ENCODE peak calls at places on chromosomes 5 and 9, in six cellular contexts. O is mammary epithelial cell, G is thyroid gland, S is H1, C is hepatocyte, X is kidney. F is an unnamed sample.

GRCh38 chr9:129401623-129402340 is 219.1 kb downstream of the C9orf50 start:
- DNase-seq in C (no peak), S (no peak), X (peak; percentile 90), G (peak; percentile 41), O (no peak), F (no peak)

GRCh38 chr9:134385873-134386370 is 59.7 kb downstream of the RXRA start:
- DNase-seq in O (no peak), S (no peak), X (no peak), C (no peak), G (no peak), F (no peak)

GRCh38 chr5:141557681-141558136 is 61.1 kb downstream of the DIAPH1 start:
- DNase-seq in C (peak; percentile 89), S (peak; percentile 82), X (peak; percentile 90), O (peak; percentile 99), G (peak; percentile 81), F (peak; percentile 96)

GRCh38 chr9:129570450-129571297 is 50.2 kb downstream of the C9orf50 start:
- DNase-seq in O (peak; percentile 53), C (peak; percentile 61), S (no peak), G (peak; percentile 73), X (peak; percentile 85), F (peak; percentile 76)

GRCh38 chr5:151081426-151082273 is 816 bp upstream of the TNIP1 start:
- DNase-seq in S (no peak), X (no peak), O (no peak), C (peak; percentile 86), G (no peak), F (peak; percentile 50)

GRCh38 chr9:34568133-34568532 is 21.4 kb downstream of the CNTFR start:
- DNase-seq in C (no peak), O (no peak), G (peak; percentile 36), X (peak; percentile 43), S (no peak), F (no peak)

GRCh38 chr5:160188151-160188967 is 40.9 kb upstream of the FABP6 start:
- DNase-seq in X (peak; percentile 86), S (no peak), C (peak; percentile 86), G (peak; percentile 21), O (no peak), F (peak; percentile 78)

GRCh38 chr5:14445581-14446290 is 135.9 kb upstream of the OTULINL start:
- DNase-seq in G (no peak), C (no peak), X (no peak), O (peak; percentile 31), S (peak; percentile 54), F (peak; percentile 48)

GRCh38 chr5:1914471-1914870 is 31.7 kb upstream of the IRX4 start:
- DNase-seq in O (no peak), X (no peak), S (no peak), G (no peak), C (no peak), F (no peak)

GRCh38 chr5:142830241-142831018 is 60.3 kb downstream of the ARHGAP26 start:
- DNase-seq in O (no peak), S (no peak), G (no peak), X (no peak), C (no peak), F (peak; percentile 94)

GRCh38 chr5:167633931-167634341 is 657.5 kb upstream of the WWC1 start:
- DNase-seq in S (no peak), X (no peak), G (no peak), O (peak; percentile 70), C (no peak), F (peak; percentile 83)

GRCh38 chr5:54869691-54870090 is 115.7 kb downstream of the ESM1 start:
- DNase-seq in C (no peak), O (no peak), G (no peak), X (no peak), S (no peak), F (no peak)

GRCh38 chr9:14987858-14988257 is 77.6 kb upstream of the FREM1 start:
- DNase-seq in G (no peak), S (no peak), X (no peak), O (no peak), C (no peak), F (no peak)

GRCh38 chr5:166710275-166710674 is 1581.2 kb upstream of the WWC1 start:
- DNase-seq in G (no peak), O (no peak), X (no peak), S (no peak), C (peak; percentile 44), F (no peak)

GRCh38 chr9:98603821-98604383 is 104.8 kb downstream of the GABBR2 start:
- DNase-seq in G (peak; percentile 76), S (no peak), O (peak; percentile 16), X (no peak), C (no peak), F (no peak)

GRCh38 chr9:136107155-136107952 is 11.3 kb downstream of the TMEM250 start:
- DNase-seq in O (no peak), G (no peak), S (no peak), C (no peak), X (no peak), F (no peak)

GRCh38 chr9:3045153-3045552 is 201.3 kb upstream of the PUM3 start:
- DNase-seq in X (no peak), C (no peak), G (no peak), S (no peak), O (no peak), F (no peak)

GRCh38 chr5:133041910-133042309 is 9.9 kb upstream of the HSPA4 start:
- DNase-seq in S (no peak), O (peak; percentile 55), G (no peak), C (no peak), X (no peak), F (peak; percentile 36)

GRCh38 chr5:154782326-154782725 is 27.1 kb downstream of the LARP1 start:
- DNase-seq in X (no peak), S (no peak), G (no peak), C (no peak), O (no peak), F (no peak)

GRCh38 chr9:123121457-123121856 is 88.0 kb downstream of the GPR21 start:
- DNase-seq in G (no peak), C (no peak), O (no peak), X (no peak), S (no peak), F (no peak)

GRCh38 chr5:93062548-93062947 is 518.5 kb downstream of the NR2F1-AS1 start:
- DNase-seq in G (no peak), S (no peak), X (no peak), O (no peak), C (no peak), F (no peak)

GRCh38 chr5:160187091-160187490 is 42.2 kb upstream of the FABP6 start:
- DNase-seq in C (no peak), S (no peak), X (no peak), G (no peak), O (no peak), F (no peak)

GRCh38 chr5:170353011-170353890 is 35.9 kb downstream of the KCNMB1 start:
- DNase-seq in X (no peak), S (no peak), O (no peak), G (peak; percentile 25), C (no peak), F (no peak)

GRCh38 chr5:124951676-124952075 is 205.2 kb upstream of the ZNF608 start:
- DNase-seq in O (no peak), S (no peak), G (no peak), X (no peak), C (no peak), F (no peak)

GRCh38 chr9:134358026-134358967 is 32.0 kb downstream of the RXRA start:
- DNase-seq in C (no peak), O (peak; percentile 66), S (no peak), G (peak; percentile 88), X (no peak), F (no peak)

GRCh38 chr9:13116292-13116691 is 163.2 kb downstream of the MPDZ start:
- DNase-seq in O (no peak), S (no peak), C (no peak), X (no peak), G (no peak), F (no peak)

GRCh38 chr9:76602191-76602590 is 143.2 kb downstream of the GCNT1 start:
- DNase-seq in C (no peak), G (peak; percentile 26), S (no peak), O (no peak), X (no peak), F (no peak)

GRCh38 chr5:55232985-55233928 is at the start of gene CCNO:
- DNase-seq in G (peak; percentile 92), O (peak; percentile 90), X (peak; percentile 92), S (peak; percentile 65), C (peak; percentile 80), F (peak; percentile 44)

GRCh38 chr5:148949871-148950863 is 112.7 kb downstream of the SH3TC2 start:
- DNase-seq in C (peak; percentile 16), G (peak; percentile 84), X (no peak), O (peak; percentile 95), S (no peak), F (no peak)

GRCh38 chr5:149777382-149777781 is 47.3 kb downstream of the PPARGC1B start:
- DNase-seq in X (peak; percentile 61), S (no peak), C (no peak), O (no peak), G (no peak), F (no peak)

GRCh38 chr5:179289756-179290385 is 55.4 kb downstream of the ADAMTS2 start:
- DNase-seq in G (no peak), O (no peak), X (no peak), S (no peak), C (no peak), F (no peak)

GRCh38 chr9:131584858-131585257 is 39.5 kb downstream of the PRRT1B start:
- DNase-seq in C (no peak), X (no peak), S (no peak), G (no peak), O (no peak), F (no peak)
- H3K27ac ChIP-seq in C (no peak overlapping the region), X (no peak overlapping the region), S (no peak overlapping the region), G (no peak overlapping the region), O (no peak overlapping the region), F (no peak overlapping the region)

DNA sequence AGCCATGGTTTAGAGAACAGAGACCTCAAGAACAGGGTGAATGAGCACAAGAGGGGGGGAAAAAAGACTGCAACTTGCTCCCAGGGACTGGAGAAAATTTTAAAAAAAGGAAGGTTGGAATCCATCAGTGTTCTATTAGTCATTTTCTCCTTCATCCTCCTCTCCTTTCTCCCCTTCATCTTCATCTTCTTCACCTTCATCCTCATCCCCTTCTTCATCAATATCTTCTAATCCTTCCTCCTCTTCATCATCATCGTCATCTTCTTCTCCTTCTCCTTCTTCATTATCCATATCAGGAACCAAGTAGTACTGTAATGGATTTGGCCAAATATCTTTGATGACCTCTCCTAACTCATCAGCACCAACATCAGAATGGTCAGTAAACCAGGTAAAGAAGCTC is 86.1 kb downstream of the LIX1 start:
- DNase-seq in G (no peak), C (no peak), O (no peak), X (no peak), S (no peak), F (no peak)
- H3K4me3 ChIP-seq in G (no peak overlapping the region), C (no peak overlapping the region), O (no peak overlapping the region), X (no peak overlapping the region), S (no peak overlapping the region), F (no peak overlapping the region)

GRCh38 chr9:23702311-23702922 is 123.6 kb downstream of the ELAVL2 start:
- DNase-seq in C (no peak), S (no peak), G (no peak), X (no peak), O (no peak), F (no peak)
- TF ChIP-seq CTCF in C (peak; percentile 9), S (no peak), G (no peak), X (no peak), O (peak; percentile 42), F (no peak)

DNA sequence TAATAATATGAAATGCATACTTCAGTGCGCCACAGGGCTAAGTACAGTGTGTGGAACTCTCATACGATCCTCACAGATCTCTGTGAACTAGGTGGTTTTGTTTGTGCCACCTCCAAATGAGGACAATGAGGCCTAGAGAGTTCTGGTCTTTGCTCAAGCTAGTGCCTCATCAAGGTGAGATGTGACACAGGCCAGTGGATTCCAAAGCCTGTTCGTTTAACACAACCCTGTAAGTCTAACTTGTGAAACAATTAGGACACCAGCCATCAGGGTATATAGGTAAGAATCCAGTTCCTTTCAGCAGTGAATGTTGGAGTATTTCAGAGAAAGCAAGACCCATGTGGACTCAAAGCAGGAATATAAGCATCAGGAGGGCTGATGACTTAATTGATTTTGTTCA is 130.7 kb upstream of the GAS1 start:
- DNase-seq in O (no peak), X (no peak), S (no peak), C (no peak), G (no peak), F (no peak)
- H3K27ac ChIP-seq in O (no peak overlapping the region), X (no peak overlapping the region), S (no peak overlapping the region), C (no peak overlapping the region), G (no peak overlapping the region), F (no peak overlapping the region)